ENCODE peak calls at places on chromosomes 4 and X, in five cellular contexts. M is stomach, Y is K562, A is sigmoid colon, L is transverse colon. V is an unnamed sample.

GRCh38 chr4:152258804-152259708 is 276.8 kb downstream of the FBXW7 start:
- DNase-seq in M (no peak), Y (no peak), A (no peak), L (no peak), V (no peak)

GRCh38 chr4:19659131-19659530 is 592.6 kb upstream of the SLIT2 start:
- DNase-seq in M (no peak), Y (no peak), A (no peak), L (no peak), V (no peak)

GRCh38 chr4:113943863-113944262 is 35.6 kb downstream of the ARSJ start:
- DNase-seq in M (no peak), Y (no peak), A (no peak), L (no peak), V (no peak)

GRCh38 chrX:102768984-102769761 is 48.6 kb downstream of the GPRASP3 start:
- DNase-seq in M (peak), Y (peak), A (peak), L (peak), V (peak)

GRCh38 chr4:22962186-22962786 is 269.5 kb downstream of the GBA3 start:
- DNase-seq in M (no peak), Y (peak), A (no peak), L (no peak), V (no peak)

GRCh38 chr4:7403001-7403400 is 31.7 kb downstream of the PSAPL1 start:
- DNase-seq in M (peak), Y (no peak), A (peak), L (no peak), V (peak)

GRCh38 chr4:11480683-11481082 is 52.0 kb upstream of the HS3ST1 start:
- DNase-seq in M (no peak), Y (no peak), A (peak), L (no peak), V (no peak)

GRCh38 chr4:5718411-5718810 is 7.4 kb downstream of the EVC start:
- DNase-seq in M (no peak), Y (no peak), A (no peak), L (no peak), V (no peak)

GRCh38 chr4:184655889-184656869 is 6.6 kb downstream of the PRIMPOL start:
- DNase-seq in M (no peak), Y (no peak), A (no peak), L (no peak), V (no peak)

DNA sequence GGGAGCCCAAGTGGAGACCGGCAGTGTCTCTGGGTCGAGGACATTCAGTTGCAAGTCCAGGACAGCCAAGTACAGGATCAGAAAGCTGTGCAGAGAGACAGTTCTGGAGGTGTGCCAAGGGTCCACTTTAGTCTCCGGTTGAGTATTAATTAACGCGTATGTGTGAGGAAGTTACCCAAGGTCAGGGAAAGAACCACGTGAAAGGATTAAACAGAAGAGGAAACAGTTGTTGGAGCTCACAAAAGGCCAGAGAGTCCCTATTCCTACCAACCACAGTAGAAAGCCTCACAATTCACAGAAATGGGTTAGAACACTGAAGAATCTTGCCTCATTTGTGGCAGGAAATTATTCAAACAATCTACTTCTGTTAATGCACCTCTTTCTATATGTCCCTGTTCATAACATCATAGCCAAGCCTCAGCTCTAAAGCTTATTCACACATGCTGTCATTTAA is 17.9 kb upstream of the NSUN7 start:
- DNase-seq in M (peak), Y (no peak), A (peak), L (peak), V (no peak)
- TF ChIP-seq POLR2AphosphoS5 in M (no peak), Y (no peak), A (no peak), L (peak), V (no peak)

GRCh38 chr4:101790521-101791188 is at the start of gene BANK1:
- DNase-seq in M (peak), Y (no peak), A (no peak), L (peak), V (no peak)
- TF ChIP-seq CTCF in M (no peak), Y (no peak), A (no peak), L (peak), V (no peak)

GRCh38 chrX:129576539-129576938 is 36.5 kb downstream of the OCRL start:
- DNase-seq in M (no peak), Y (no peak), A (no peak), L (no peak), V (no peak)
- TF ChIP-seq POLR2AphosphoS5 in M (no peak), Y (no peak), A (no peak), L (no peak), V (no peak)

GRCh38 chr4:171721937-171722336 is 91.3 kb upstream of the GALNTL6 start:
- DNase-seq in M (no peak), Y (no peak), A (no peak), L (no peak), V (no peak)
- TF ChIP-seq CTCF in M (no peak), Y (no peak), A (no peak), L (no peak), V (no peak)